ENCODE peak calls at places on chromosome 6, in nine cellular contexts. L, G, K, O, Q, P, D, Z and S are unnamed samples.

GRCh38 chr6:37845930-37846329 is 26.4 kb downstream of the ZFAND3 start:
- DNase-seq in L (no peak), G (no peak), K (no peak), O (no peak), Q (no peak), P (no peak), D (no peak), Z (no peak), S (no peak)

GRCh38 chr6:105780146-105780860 is 305.8 kb upstream of the PRDM1 start:
- DNase-seq in L (no peak), G (no peak), K (no peak), O (no peak), Q (no peak), P (no peak), D (no peak), Z (no peak), S (no peak)

GRCh38 chr6:162443101-162443500 is 284.5 kb downstream of the PRKN start:
- DNase-seq in L (no peak), G (no peak), K (no peak), O (no peak), Q (no peak), P (no peak), D (no peak), Z (no peak), S (no peak)

GRCh38 chr6:108699290-108700041 is 138.7 kb downstream of the FOXO3 start:
- DNase-seq in L (no peak), G (no peak), K (no peak), O (no peak), Q (no peak), P (no peak), D (no peak), Z (no peak), S (no peak)

GRCh38 chr6:43825187-43826115 is 55.4 kb downstream of the VEGFA start:
- DNase-seq in L (no peak), G (no peak), K (no peak), O (no peak), Q (no peak), P (no peak), D (no peak), Z (no peak), S (peak; percentile 36)

GRCh38 chr6:140773276-140773675 is 1359.4 kb upstream of the GJE1 start:
- DNase-seq in L (no peak), G (no peak), K (no peak), O (no peak), Q (no peak), P (no peak), D (no peak), Z (no peak), S (no peak)

GRCh38 chr6:155171109-155171746 is 92.6 kb upstream of the CLDN20 start:
- DNase-seq in L (no peak), G (peak; percentile 97), K (peak; percentile 78), O (peak; percentile 29), Q (no peak), P (no peak), D (no peak), Z (no peak), S (peak; percentile 56)

GRCh38 chr6:136226027-136226673 is 24.0 kb downstream of the MTFR2 start:
- DNase-seq in L (peak; percentile 65), G (peak; percentile 46), K (peak; percentile 50), O (peak; percentile 78), Q (peak; percentile 62), P (peak; percentile 54), D (peak; percentile 37), Z (peak; percentile 66), S (peak; percentile 52)

GRCh38 chr6:1596088-1596852 is 13.4 kb upstream of the FOXC1 start:
- DNase-seq in L (peak; percentile 67), G (no peak), K (peak; percentile 87), O (peak; percentile 86), Q (peak; percentile 72), P (peak; percentile 80), D (peak; percentile 71), Z (peak; percentile 69), S (peak; percentile 74)

GRCh38 chr6:138691595-138692057 is 81.9 kb upstream of the CCDC28A start:
- DNase-seq in L (peak; percentile 4), G (peak; percentile 56), K (no peak), O (no peak), Q (no peak), P (peak; percentile 34), D (no peak), Z (no peak), S (no peak)

DNA sequence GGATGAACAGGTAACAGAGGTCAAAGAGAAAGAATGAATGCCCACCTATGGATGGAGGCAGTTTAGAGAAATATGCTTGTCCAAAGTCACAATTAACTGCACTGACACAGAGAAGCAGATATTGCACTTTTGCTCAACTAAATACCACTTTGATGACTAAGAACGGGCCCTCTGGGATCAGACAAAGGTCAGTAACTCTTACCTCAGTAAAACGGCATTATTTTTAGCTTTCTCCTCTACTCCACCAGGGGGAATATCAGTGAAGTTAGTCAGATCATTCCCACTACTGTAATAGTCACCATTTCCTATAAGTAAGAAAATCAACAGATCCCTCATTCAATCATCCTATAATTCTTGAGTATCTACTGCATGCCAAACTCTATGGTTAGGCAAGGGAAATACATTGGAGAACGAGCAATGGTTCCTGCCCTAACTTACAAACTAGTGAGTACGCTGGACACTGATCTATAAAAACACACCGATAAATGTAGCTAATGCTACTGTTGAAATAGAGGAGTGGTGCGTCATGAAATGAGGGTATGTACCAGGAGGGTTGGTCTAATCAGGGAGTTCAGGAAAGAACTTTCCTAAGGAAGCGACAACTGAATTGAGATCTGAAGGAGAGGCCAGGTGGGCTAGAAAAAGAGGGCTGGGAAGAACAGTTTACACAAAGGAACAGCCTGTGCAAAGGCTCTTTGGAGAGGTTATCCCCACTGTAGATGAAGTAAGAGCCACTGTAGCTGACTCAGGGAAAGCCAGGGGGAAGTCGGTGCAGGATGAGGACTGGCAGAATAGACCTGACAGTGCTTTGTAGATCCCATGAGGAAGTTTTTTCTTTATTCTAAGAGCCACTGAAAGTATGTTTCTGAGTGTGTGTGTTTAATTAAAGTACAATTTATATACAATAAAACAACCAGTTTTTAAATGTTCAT is 9.2 kb downstream of the ECI2 start:
- DNase-seq in L (no peak), G (peak; percentile 86), K (no peak), O (peak; percentile 46), Q (no peak), P (no peak), D (no peak), Z (no peak), S (no peak)
- TF ChIP-seq CTCF in L (peak; percentile 39), G (peak; percentile 77), K (no peak), O (peak; percentile 31), Q (peak; percentile 62), P (no peak), D (no peak), Z (peak; percentile 42), S (no peak)

GRCh38 chr6:20334961-20335360 is 66.7 kb upstream of the E2F3 start:
- DNase-seq in L (no peak), G (no peak), K (no peak), O (no peak), Q (no peak), P (no peak), D (no peak), Z (no peak), S (no peak)

GRCh38 chr6:20340459-20340858 is 61.2 kb upstream of the E2F3 start:
- DNase-seq in L (no peak), G (no peak), K (no peak), O (no peak), Q (no peak), P (no peak), D (no peak), Z (no peak), S (no peak)

GRCh38 chr6:20340056-20340455 is 61.6 kb upstream of the E2F3 start:
- DNase-seq in L (no peak), G (no peak), K (no peak), O (no peak), Q (no peak), P (no peak), D (no peak), Z (no peak), S (no peak)

GRCh38 chr6:20335872-20336271 is 65.8 kb upstream of the E2F3 start:
- DNase-seq in L (no peak), G (no peak), K (no peak), O (no peak), Q (no peak), P (no peak), D (no peak), Z (no peak), S (no peak)

DNA sequence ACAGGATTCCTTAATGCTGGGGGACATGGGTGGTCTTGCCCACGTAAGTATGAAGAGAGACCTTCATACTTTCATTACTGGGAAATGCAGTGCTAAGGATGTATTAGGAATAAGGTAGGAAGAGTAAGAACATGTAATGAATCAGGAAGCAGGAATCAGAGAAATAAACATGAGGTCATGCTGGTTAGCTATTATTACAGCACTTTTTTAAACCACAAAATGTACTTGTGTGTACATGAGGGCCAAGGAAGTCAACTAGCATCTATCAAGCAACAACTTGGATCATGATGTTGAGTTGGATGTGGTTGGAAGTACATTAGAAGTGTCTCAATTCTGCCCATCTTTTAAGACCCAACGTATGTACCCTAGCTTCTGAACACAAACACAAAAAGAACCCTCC is 63.5 kb upstream of the E2F3 start:
- DNase-seq in L (no peak), G (no peak), K (no peak), O (no peak), Q (no peak), P (no peak), D (no peak), Z (no peak), S (no peak)
- TF ChIP-seq CTCF in L (no peak), G (no peak), K (no peak), O (no peak), Q (no peak), P (no peak), D (no peak), Z (no peak), S (no peak)

GRCh38 chr6:149197482-149197881 is 120.0 kb upstream of the TAB2 start:
- DNase-seq in L (no peak), G (no peak), K (no peak), O (no peak), Q (no peak), P (no peak), D (no peak), Z (no peak), S (no peak)
- TF ChIP-seq CTCF in L (no peak), G (peak; percentile 13), K (no peak), O (no peak), Q (no peak), P (no peak), D (no peak), Z (no peak), S (no peak)

GRCh38 chr6:56370591-56371198 is 123.3 kb upstream of the COL21A1 start:
- DNase-seq in L (no peak), G (peak; percentile 72), K (peak; percentile 11), O (no peak), Q (no peak), P (no peak), D (no peak), Z (no peak), S (no peak)

GRCh38 chr6:56372621-56373020 is 125.2 kb upstream of the COL21A1 start:
- DNase-seq in L (no peak), G (no peak), K (no peak), O (no peak), Q (no peak), P (no peak), D (no peak), Z (no peak), S (no peak)

GRCh38 chr6:56366112-56366852 is 118.9 kb upstream of the COL21A1 start:
- DNase-seq in L (no peak), G (no peak), K (no peak), O (no peak), Q (no peak), P (peak; percentile 31), D (no peak), Z (no peak), S (no peak)

GRCh38 chr6:56368484-56368883 is 121.1 kb upstream of the COL21A1 start:
- DNase-seq in L (no peak), G (no peak), K (no peak), O (no peak), Q (no peak), P (no peak), D (no peak), Z (no peak), S (no peak)

GRCh38 chr6:56370127-56370540 is 122.8 kb upstream of the COL21A1 start:
- DNase-seq in L (no peak), G (peak; percentile 67), K (no peak), O (peak; percentile 17), Q (peak; percentile 77), P (peak; percentile 68), D (peak; percentile 71), Z (no peak), S (no peak)
- TF ChIP-seq CTCF in L (peak; percentile 64), G (peak; percentile 74), K (no peak), O (peak; percentile 65), Q (peak; percentile 65), P (peak; percentile 58), D (peak; percentile 39), Z (no peak), S (no peak)